ENCODE peak calls at places on chromosomes 16 and 17, in four cellular contexts. C is neuronal stem cell, W is H9, I is H1. O is an unnamed sample.

GRCh38 chr16:51510416-51510815 is 359.3 kb upstream of the SALL1 start:
- DNase-seq in C (no peak), I (no peak), W (no peak), O (no peak)

GRCh38 chr17:3527896-3528603 is 29.6 kb downstream of the TRPV3 start:
- DNase-seq in C (no peak), I (no peak), W (no peak), O (no peak)

GRCh38 chr16:10003486-10003885 is 178.7 kb downstream of the GRIN2A start:
- DNase-seq in W (no peak), C (no peak), I (no peak), O (no peak)

GRCh38 chr17:57092779-57093178 is 7.7 kb downstream of the AKAP1 start:
- DNase-seq in I (no peak), W (no peak), C (no peak), O (no peak)

GRCh38 chr16:86951831-86952598 is 365.2 kb downstream of the C16orf95 start:
- DNase-seq in W (no peak), C (no peak), I (no peak), O (peak; percentile 67)

GRCh38 chr17:50559674-50560184 is 786 bp upstream of the CACNA1G start:
- DNase-seq in I (peak; percentile 88), W (peak; percentile 98), C (no peak), O (peak; percentile 97)

GRCh38 chr16:80569440-80570105 is 28.8 kb downstream of the DYNLRB2 start:
- DNase-seq in I (no peak), C (no peak), W (no peak), O (no peak)

GRCh38 chr17:55394357-55395021 is 27.1 kb downstream of the MMD start:
- DNase-seq in I (no peak), W (no peak), C (no peak), O (no peak)

GRCh38 chr16:81319221-81319912 is 4.6 kb downstream of the GAN start:
- DNase-seq in I (no peak), C (no peak), W (no peak), O (peak; percentile 65)

GRCh38 chr16:50718061-50718760 is 23.7 kb upstream of the CYLD start:
- DNase-seq in I (no peak), C (no peak), W (no peak), O (no peak)

GRCh38 chr17:12622726-12623125 is 43.0 kb upstream of the MYOCD start:
- DNase-seq in I (no peak), W (no peak), C (no peak), O (no peak)

GRCh38 chr17:64056269-64057005 is 36.0 kb upstream of the ICAM2 start:
- DNase-seq in W (peak; percentile 89), C (no peak), I (peak; percentile 54), O (peak; percentile 97)

GRCh38 chr17:14373587-14374259 is 72.8 kb downstream of the HS3ST3B1 start:
- DNase-seq in W (no peak), I (no peak), C (no peak), O (peak; percentile 35)

GRCh38 chr17:45942284-45942683 is 47.9 kb downstream of the MAPT start:
- DNase-seq in I (no peak), W (no peak), C (no peak), O (no peak)

GRCh38 chr16:57720142-57720575 is 15.4 kb upstream of the KATNB1 start:
- DNase-seq in W (peak; percentile 58), I (peak; percentile 60), C (no peak), O (peak; percentile 57)

GRCh38 chr16:47045459-47045858 is 72.0 kb upstream of the DNAJA2 start:
- DNase-seq in C (no peak), I (no peak), W (no peak), O (no peak)

GRCh38 chr17:68514809-68515208 is 2.6 kb downstream of the PRKAR1A start:
- DNase-seq in I (no peak), C (no peak), W (no peak), O (peak; percentile 11)

GRCh38 chr17:56262854-56263253 is 109.6 kb downstream of the ANKFN1 start:
- DNase-seq in C (peak; percentile 23), W (no peak), I (no peak), O (no peak)

GRCh38 chr16:1645914-1646525 is 32.1 kb upstream of the JPT2 start:
- DNase-seq in W (no peak), C (no peak), I (no peak), O (peak; percentile 46)

GRCh38 chr17:35460354-35460851 is 11.8 kb upstream of the SLFN13 start:
- DNase-seq in C (peak; percentile 50), I (peak; percentile 77), W (peak; percentile 98), O (peak; percentile 87)

GRCh38 chr17:72470338-72471133 is 349.7 kb downstream of the SOX9 start:
- DNase-seq in C (no peak), W (no peak), I (no peak), O (no peak)

GRCh38 chr17:9028171-9028570 is 6.9 kb downstream of the NTN1 start:
- DNase-seq in I (no peak), C (no peak), W (no peak), O (no peak)

GRCh38 chr17:68320311-68320865 is 29.1 kb downstream of the ARSG start:
- DNase-seq in C (no peak), W (peak; percentile 51), I (no peak), O (peak; percentile 51)

GRCh38 chr17:4130715-4131114 is 12.1 kb downstream of the ZZEF1 start:
- DNase-seq in C (no peak), I (no peak), W (no peak), O (no peak)

GRCh38 chr17:37710344-37710886 is 34.4 kb downstream of the HNF1B start:
- DNase-seq in I (peak; percentile 73), W (peak; percentile 97), C (peak; percentile 68), O (peak; percentile 100)

GRCh38 chr16:66044616-66045015 is 321.9 kb upstream of the CDH5 start:
- DNase-seq in W (no peak), C (no peak), I (no peak), O (no peak)

GRCh38 chr16:11989238-11990160 is 13.0 kb downstream of the SNX29 start:
- DNase-seq in C (no peak), I (no peak), W (no peak), O (no peak)

GRCh38 chr16:57537194-57537505 is 779 bp upstream of the CCDC102A start:
- DNase-seq in C (no peak), W (no peak), I (no peak), O (no peak)

GRCh38 chr17:27810211-27810901 is 10.0 kb upstream of the NOS2 start:
- DNase-seq in W (peak; percentile 54), C (no peak), I (no peak), O (no peak)

GRCh38 chr17:71460943-71461342 is 659.9 kb upstream of the SOX9 start:
- DNase-seq in W (no peak), I (peak; percentile 52), C (no peak), O (peak; percentile 30)

GRCh38 chr17:14808425-14808824 is 456.7 kb downstream of the PMP22 start:
- DNase-seq in I (no peak), W (no peak), C (no peak), O (no peak)

GRCh38 chr17:44108440-44109311 is 14.8 kb downstream of the HDAC5 start:
- DNase-seq in W (no peak), I (no peak), C (no peak), O (no peak)

GRCh38 chr17:27352481-27353460 is 58.9 kb downstream of the WSB1 start:
- DNase-seq in I (no peak), C (no peak), W (no peak), O (peak; percentile 40)

GRCh38 chr17:30236807-30237206 is 1.3 kb upstream of the SLC6A4 start:
- DNase-seq in W (peak; percentile 78), C (peak; percentile 52), I (peak; percentile 84), O (peak; percentile 59)

GRCh38 chr16:30660424-30661251 is 2.4 kb downstream of the FBRS start:
- DNase-seq in C (no peak), I (no peak), W (no peak), O (no peak)
- H3K4me1 ChIP-seq in C (peaks cover 9% of the 10 kb centered on the region), I (peaks cover 3% of the 10 kb centered on the region), W (no peaks in the 10 kb centered on the region), O (peaks cover 3% of the 10 kb centered on the region)

GRCh38 chr16:88761143-88761534 is 23.9 kb downstream of the PIEZO1 start:
- DNase-seq in W (no peak), C (no peak), I (no peak), O (no peak)

GRCh38 chr16:88762941-88763340 is 22.1 kb downstream of the PIEZO1 start:
- DNase-seq in W (no peak), I (no peak), C (no peak), O (no peak)

GRCh38 chr16:88760424-88761142 is 24.4 kb downstream of the PIEZO1 start:
- DNase-seq in I (no peak), W (no peak), C (no peak), O (no peak)

GRCh38 chr16:88762258-88762870 is 22.7 kb downstream of the PIEZO1 start:
- DNase-seq in I (no peak), W (no peak), C (no peak), O (no peak)

DNA sequence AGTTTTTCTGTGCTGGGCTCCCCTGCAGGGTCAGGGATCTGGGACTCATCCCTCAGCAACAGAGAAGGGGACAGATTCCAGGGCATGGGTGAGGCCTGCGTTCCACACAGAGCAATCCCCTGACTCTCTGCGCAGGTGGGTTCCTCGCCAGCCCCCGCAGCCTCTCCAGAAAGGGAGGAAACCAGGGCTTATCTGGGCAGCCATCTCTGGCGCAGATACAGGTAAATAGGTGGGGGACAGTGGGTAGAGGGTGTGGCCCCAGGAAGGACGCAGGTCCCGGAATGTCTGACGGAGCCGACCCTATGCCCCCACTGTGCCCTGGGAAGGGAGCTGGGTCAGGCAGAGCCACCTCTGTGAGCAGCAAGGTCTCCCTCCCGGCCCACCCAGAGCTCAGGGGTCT is 23.2 kb downstream of the PIEZO1 start:
- DNase-seq in W (no peak), I (no peak), C (no peak), O (no peak)
- H3K4ac ChIP-seq in W (no peak overlapping the region), I (no peak overlapping the region), C (no peak overlapping the region), O (no peak overlapping the region)

DNA sequence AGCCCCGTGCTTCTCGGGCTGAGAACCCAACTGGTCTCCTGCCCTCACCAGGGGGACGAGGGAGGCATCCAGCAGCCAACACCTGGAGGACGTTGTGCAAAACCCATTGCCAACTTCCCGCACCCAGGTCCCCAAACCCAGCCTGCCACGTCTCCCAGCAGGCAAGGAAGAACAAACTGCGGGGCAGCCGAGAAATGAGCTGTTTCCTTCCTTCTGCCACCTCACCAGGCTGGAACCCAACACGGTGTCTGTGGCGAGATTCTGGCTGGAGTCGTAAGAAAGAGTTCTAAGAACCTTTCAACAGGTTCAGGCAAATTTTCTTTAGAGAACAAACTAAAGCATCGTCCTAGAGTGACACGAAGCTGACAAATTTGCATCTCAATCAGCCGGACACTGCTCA is 3.6 kb downstream of the SLC43A2 start:
- DNase-seq in W (no peak), I (no peak), C (no peak), O (no peak)
- H2BK5ac ChIP-seq in W (no peak overlapping the region), I (no peak overlapping the region), C (peak overlapping the region; percentile 15), O (no peak overlapping the region)

DNA sequence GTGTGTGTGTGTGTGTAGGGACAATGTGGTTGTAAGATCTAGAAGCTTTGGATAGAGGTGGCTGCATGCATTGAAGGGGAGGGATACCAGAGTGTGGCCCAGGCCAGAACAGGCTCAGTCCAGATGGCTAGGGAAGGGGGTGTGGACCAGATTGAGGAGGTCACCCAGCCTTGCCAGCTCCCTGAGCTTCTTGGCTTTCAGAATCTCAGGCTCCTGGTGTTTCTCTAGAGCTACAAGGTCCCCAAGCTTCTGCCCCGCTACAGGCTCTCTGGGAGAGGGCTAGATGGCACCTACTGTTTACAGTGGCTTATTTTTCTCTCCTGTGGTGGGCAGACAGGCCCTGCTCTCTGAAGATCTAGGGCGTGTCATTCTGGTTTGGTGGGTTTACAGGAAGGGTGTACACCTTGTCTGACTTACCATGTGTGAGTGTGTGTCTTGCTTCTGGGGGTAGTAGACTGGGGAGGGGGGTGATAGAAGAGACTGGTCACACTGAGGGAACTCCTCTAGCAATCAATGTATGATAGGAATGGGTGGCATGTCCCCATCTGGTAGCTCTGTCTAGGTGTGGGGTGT is 1.0 kb downstream of the RARA start:
- DNase-seq in C (no peak), W (no peak), I (no peak), O (no peak)
- H3K4me1 ChIP-seq in C (peaks cover 20% of the 10 kb centered on the region), W (peaks cover 16% of the 10 kb centered on the region), I (peaks cover 15% of the 10 kb centered on the region), O (peaks cover 24% of the 10 kb centered on the region)

O was measured in mesendoderm.